ENCODE peak calls at places on chromosome 22, in six cellular contexts. N is HepG2, Q is body of pancreas, W is IMR-90, T is GM12878, S is right lobe of liver. Y is an unnamed sample. For H3K27me3, the result is how much of the 10 kb centered on the place peaks cover.

GRCh38 chr22:47277001-47277400 is 514.6 kb downstream of the TBC1D22A start:
- ATAC-seq in Q (no peak), N (no peak), W (no peak), S (no peak), T (no peak), Y (no peak)

GRCh38 chr22:41411021-41411851 is 29.5 kb downstream of the TEF start:
- ATAC-seq in N (no peak), S (no peak), Q (no peak), T (no peak), W (no peak), Y (peak)

GRCh38 chr22:16601437-16602223 is 9.0 kb upstream of the CCT8L2 start:
- ATAC-seq in Q (peak), S (peak), W (no peak), T (no peak), N (no peak), Y (peak)

GRCh38 chr22:24028533-24028932 is 17.4 kb downstream of the CABIN1 start:
- ATAC-seq in N (no peak), T (no peak), S (no peak), Q (no peak), W (no peak), Y (no peak)

GRCh38 chr22:27531782-27532530 is 269.6 kb downstream of the MN1 start:
- ATAC-seq in N (no peak), W (peak), Q (peak), T (no peak), S (no peak), Y (peak)

GRCh38 chr22:37472418-37473006 is 13.7 kb downstream of the MFNG start:
- ATAC-seq in Q (peak), N (peak), S (peak), T (peak), W (peak), Y (no peak)

GRCh38 chr22:49788492-49788891 is 39.2 kb downstream of the BRD1 start:
- ATAC-seq in T (no peak), S (peak), W (no peak), N (no peak), Q (no peak), Y (peak)

GRCh38 chr22:42596863-42597530 is 17.7 kb downstream of the POLDIP3 start:
- ATAC-seq in N (no peak), W (no peak), S (no peak), Q (no peak), T (no peak), Y (no peak)

GRCh38 chr22:17114958-17115235 is 6.3 kb downstream of the TMEM121B start:
- ATAC-seq in Q (no peak), S (no peak), N (no peak), T (no peak), W (no peak), Y (no peak)

GRCh38 chr22:37588540-37589215 is 8.8 kb upstream of the LGALS2 start:
- ATAC-seq in W (no peak), T (peak), N (peak), S (peak), Q (peak), Y (no peak)

GRCh38 chr22:50506611-50507420 is 686 bp downstream of the LMF2 start:
- ATAC-seq in T (peak), W (no peak), Q (no peak), S (peak), N (peak), Y (no peak)

GRCh38 chr22:24994070-24994763 is 41.7 kb downstream of the KIAA1671 start:
- ATAC-seq in N (no peak), Q (no peak), T (no peak), W (no peak), S (peak), Y (no peak)

GRCh38 chr22:45975266-45976161 is 1.4 kb downstream of the WNT7B start:
- ATAC-seq in T (no peak), N (no peak), Q (peak), W (no peak), S (no peak), Y (no peak)

GRCh38 chr22:50146440-50147228 is 23.9 kb upstream of the PANX2 start:
- ATAC-seq in W (peak), Q (peak), S (peak), N (peak), T (no peak), Y (peak)

GRCh38 chr22:28864878-28865596 is 18.3 kb upstream of the ZNRF3 start:
- ATAC-seq in Q (peak), S (peak), N (peak), W (no peak), T (no peak), Y (no peak)

GRCh38 chr22:39995346-39996252 is 845 bp downstream of the FAM83F start:
- ATAC-seq in S (no peak), N (no peak), W (no peak), Q (peak), T (no peak), Y (no peak)
- TF ChIP-seq POLR2A in S (no peak), N (no peak), W (no peak), Q (peak), T (no peak), Y (no peak)

GRCh38 chr22:44758354-44758969 is 6.1 kb downstream of the ARHGAP8 start:
- ATAC-seq in T (no peak), S (no peak), Q (no peak), N (no peak), W (peak), Y (no peak)

GRCh38 chr22:44755956-44756361 is 3.6 kb downstream of the ARHGAP8 start:
- ATAC-seq in Q (peak), W (no peak), S (no peak), T (no peak), N (no peak), Y (no peak)

GRCh38 chr22:44758970-44759365 is 6.6 kb downstream of the ARHGAP8 start:
- ATAC-seq in S (no peak), N (no peak), T (no peak), W (peak), Q (no peak), Y (no peak)

GRCh38 chr22:44761025-44761424 is 8.7 kb downstream of the ARHGAP8 start:
- ATAC-seq in S (no peak), T (no peak), Q (no peak), W (no peak), N (no peak), Y (no peak)

GRCh38 chr22:44759430-44760310 is 7.3 kb downstream of the ARHGAP8 start:
- ATAC-seq in W (no peak), T (no peak), Q (no peak), N (no peak), S (no peak), Y (no peak)
- H3K27me3 ChIP-seq in W (under half), T (under half), Q (under half), N (under half), S (under half), Y (half or more)

DNA sequence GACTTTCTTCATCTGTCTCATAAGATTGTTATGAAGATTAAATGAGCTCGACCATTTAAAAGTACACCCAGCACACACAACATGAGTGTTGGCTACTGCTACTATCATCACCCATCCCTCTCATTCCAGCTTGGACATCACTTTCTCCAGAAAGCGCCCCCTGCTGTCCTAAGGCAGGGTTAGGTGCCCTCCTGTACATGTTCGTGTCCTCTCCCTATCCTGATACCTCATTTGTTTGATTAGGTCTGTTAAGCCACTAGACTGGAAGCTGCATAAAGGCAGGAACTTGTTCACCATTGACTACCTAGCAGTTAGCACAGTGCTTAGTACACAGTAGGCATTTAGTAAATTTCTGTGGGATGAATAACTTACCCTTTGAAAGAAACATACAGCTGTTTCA is 85.5 kb downstream of the ENTHD1 start:
- ATAC-seq in N (peak), Q (no peak), W (peak), S (peak), T (peak), Y (no peak)
- TF ChIP-seq CTCF in N (peak), Q (no peak), W (peak), S (peak), T (peak), Y (no peak)

DNA sequence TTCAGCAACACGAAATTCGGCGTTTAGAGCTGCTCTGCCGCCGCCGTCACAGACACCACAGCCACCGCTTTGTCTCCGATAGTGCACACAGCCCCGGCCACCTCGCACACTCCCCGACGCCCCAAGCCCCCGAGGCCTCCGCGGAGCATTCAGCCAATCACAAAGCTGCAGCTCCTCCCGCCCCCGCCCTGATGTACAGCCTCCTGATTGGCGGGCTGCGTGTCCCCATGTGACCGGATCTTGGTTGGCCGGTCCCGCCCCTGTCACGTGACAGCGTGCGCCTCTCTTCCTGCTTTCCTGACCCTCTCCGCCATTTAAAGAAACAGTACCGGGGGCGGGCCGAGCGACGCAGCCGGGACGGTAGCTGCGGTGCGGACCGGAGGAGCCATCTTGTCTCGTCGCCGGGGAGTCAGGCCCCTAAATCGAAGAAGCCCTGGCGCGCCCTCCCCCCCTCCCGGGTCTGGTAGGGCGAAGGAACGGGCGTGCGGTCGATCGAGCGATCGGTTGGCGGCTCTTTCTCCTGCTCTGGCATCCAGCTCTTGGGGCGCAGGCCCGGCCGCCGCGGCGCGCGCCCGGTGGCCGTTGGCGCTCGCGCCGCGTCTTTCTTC is at the start of gene TUG1:
- ATAC-seq in N (peak), T (peak), W (peak), S (peak), Q (peak), Y (peak)
- TF ChIP-seq POLR2A in N (peak), T (peak), W (peak), S (peak), Q (peak), Y (peak)

GRCh38 chr22:48418831-48419230 is 1408.8 kb downstream of the BRD1 start:
- ATAC-seq in S (no peak), N (no peak), Q (no peak), W (no peak), T (no peak), Y (no peak)
- H3K27me3 ChIP-seq in S (under half), N (under half), Q (under half), W (under half), T (under half), Y (half or more)

GRCh38 chr22:32444068-32444467 is 20.2 kb downstream of the BPIFC start:
- ATAC-seq in T (peak), S (peak), Q (no peak), W (no peak), N (peak), Y (no peak)
- TF ChIP-seq CTCF in T (peak), S (no peak), Q (no peak), W (no peak), N (peak), Y (no peak)

GRCh38 chr22:35421121-35421520 is 21.2 kb downstream of the MCM5 start:
- ATAC-seq in T (no peak), N (no peak), Q (no peak), S (no peak), W (no peak), Y (no peak)
- TF ChIP-seq POLR2A in T (no peak), N (no peak), Q (no peak), S (no peak), W (no peak), Y (no peak)

DNA sequence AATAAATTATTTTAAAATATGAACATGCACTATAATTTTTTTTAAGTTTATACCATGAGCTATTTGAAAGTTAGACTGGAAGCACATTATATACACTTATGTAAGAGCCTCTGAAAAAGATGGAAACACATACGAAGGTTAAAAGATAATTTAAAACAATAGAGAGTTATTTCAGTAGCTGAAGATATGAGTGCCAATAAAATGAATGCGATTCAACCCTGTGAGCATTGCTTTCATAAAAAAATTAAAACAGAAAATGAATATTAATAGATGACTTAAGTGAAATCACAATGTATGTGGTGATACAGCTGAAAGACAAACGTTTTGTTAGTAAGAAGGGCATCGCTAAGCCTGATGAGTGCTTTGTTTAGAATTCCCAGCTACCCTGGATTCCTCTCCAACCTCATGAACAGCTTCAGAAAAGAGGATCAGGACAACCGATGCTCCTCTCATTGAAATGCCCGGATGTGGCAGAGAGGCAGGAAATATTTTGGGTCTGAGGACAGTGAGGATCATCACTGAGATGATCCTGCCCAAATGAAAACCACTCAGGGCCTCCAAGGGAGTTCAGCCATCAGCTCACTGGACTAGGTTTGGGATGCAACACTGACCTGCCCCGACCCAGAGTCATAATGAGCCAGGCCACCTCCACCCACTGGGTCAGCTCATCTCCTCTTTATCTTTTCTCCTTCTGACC is 60.2 kb upstream of the TOP3B start:
- ATAC-seq in Q (no peak), T (peak), S (no peak), W (no peak), N (no peak), Y (no peak)
- H3K27me3 ChIP-seq in Q (under half), T (under half), S (under half), W (under half), N (under half), Y (under half)

GRCh38 chr22:20528405-20528978 is 21.1 kb downstream of the MED15 start:
- ATAC-seq in Q (no peak), S (no peak), N (no peak), T (no peak), W (no peak), Y (no peak)

GRCh38 chr22:20526305-20526627 is 18.9 kb downstream of the MED15 start:
- ATAC-seq in Q (no peak), T (no peak), N (no peak), W (no peak), S (no peak), Y (no peak)

GRCh38 chr22:20525048-20525447 is 17.6 kb downstream of the MED15 start:
- ATAC-seq in W (no peak), N (no peak), T (no peak), Q (no peak), S (no peak), Y (no peak)

GRCh38 chr22:20524004-20524481 is 16.6 kb downstream of the MED15 start:
- ATAC-seq in W (no peak), S (peak), T (peak), Q (no peak), N (peak), Y (no peak)

GRCh38 chr22:20526628-20527355 is 19.4 kb downstream of the MED15 start:
- ATAC-seq in N (no peak), S (no peak), T (no peak), Q (no peak), W (peak), Y (no peak)
- TF ChIP-seq CTCF in N (no peak), S (no peak), T (no peak), Q (no peak), W (peak), Y (no peak)

GRCh38 chr22:36123673-36124630 is 36.6 kb downstream of the APOL3 start:
- ATAC-seq in Q (peak), N (peak), T (peak), W (peak), S (peak), Y (peak)
- TF ChIP-seq POLR2A in Q (peak), N (peak), T (peak), W (peak), S (peak), Y (no peak)

Y was measured in gastroesophageal sphincter.